ENCODE peak calls at places on chromosomes 7 and 10, in five cellular contexts. One of them, this sample, is unnamed.

GRCh38 chr7:68547181-68547580 is 1051.1 kb upstream of the AUTS2 start:
- DNase-seq in transverse colon: no peak
- DNase-seq in stimulated activated CD8-positive, alpha-beta memory T cell treated with anti-CD3 and anti-CD28 coated beads, Interleukin-4, amount 100 ng/mL, for 1 hour: no peak
- DNase-seq in GM12891: no peak
- DNase-seq in pulmonary artery endothelial cell: no peak
- DNase-seq in this sample: no peak

GRCh38 chr7:140242057-140243031 is 65.6 kb upstream of the KDM7A start:
- DNase-seq in transverse colon: peak; percentile 62
- DNase-seq in stimulated activated CD8-positive, alpha-beta memory T cell treated with anti-CD3 and anti-CD28 coated beads, Interleukin-4, amount 100 ng/mL, for 1 hour: no peak
- DNase-seq in pulmonary artery endothelial cell: no peak
- DNase-seq in GM12891: no peak
- DNase-seq in this sample: peak; percentile 41

GRCh38 chr7:107390921-107391320 is 78.9 kb upstream of the GPR22 start:
- DNase-seq in GM12891: no peak
- DNase-seq in transverse colon: no peak
- DNase-seq in pulmonary artery endothelial cell: no peak
- DNase-seq in stimulated activated CD8-positive, alpha-beta memory T cell treated with anti-CD3 and anti-CD28 coated beads, Interleukin-4, amount 100 ng/mL, for 1 hour: no peak
- DNase-seq in this sample: no peak

GRCh38 chr7:1219516-1219915 is 13.2 kb upstream of the UNCX start:
- DNase-seq in pulmonary artery endothelial cell: no peak
- DNase-seq in GM12891: no peak
- DNase-seq in stimulated activated CD8-positive, alpha-beta memory T cell treated with anti-CD3 and anti-CD28 coated beads, Interleukin-4, amount 100 ng/mL, for 1 hour: no peak
- DNase-seq in transverse colon: no peak
- DNase-seq in this sample: no peak

GRCh38 chr7:148503900-148504487 is 86.6 kb upstream of the C7orf33 start:
- DNase-seq in pulmonary artery endothelial cell: no peak
- DNase-seq in transverse colon: no peak
- DNase-seq in GM12891: no peak
- DNase-seq in stimulated activated CD8-positive, alpha-beta memory T cell treated with anti-CD3 and anti-CD28 coated beads, Interleukin-4, amount 100 ng/mL, for 1 hour: no peak
- DNase-seq in this sample: no peak

GRCh38 chr7:37927739-37928444 is 7.5 kb downstream of the EPDR1 start:
- DNase-seq in pulmonary artery endothelial cell: no peak
- DNase-seq in GM12891: no peak
- DNase-seq in stimulated activated CD8-positive, alpha-beta memory T cell treated with anti-CD3 and anti-CD28 coated beads, Interleukin-4, amount 100 ng/mL, for 1 hour: no peak
- DNase-seq in transverse colon: no peak
- DNase-seq in this sample: no peak

GRCh38 chr10:17684537-17684936 is 40.6 kb downstream of the STAM start:
- DNase-seq in stimulated activated CD8-positive, alpha-beta memory T cell treated with anti-CD3 and anti-CD28 coated beads, Interleukin-4, amount 100 ng/mL, for 1 hour: no peak
- DNase-seq in transverse colon: no peak
- DNase-seq in pulmonary artery endothelial cell: no peak
- DNase-seq in GM12891: no peak
- DNase-seq in this sample: no peak

GRCh38 chr7:96397936-96398596 is 76.2 kb upstream of the SLC25A13 start:
- DNase-seq in transverse colon: no peak
- DNase-seq in pulmonary artery endothelial cell: no peak
- DNase-seq in GM12891: no peak
- DNase-seq in stimulated activated CD8-positive, alpha-beta memory T cell treated with anti-CD3 and anti-CD28 coated beads, Interleukin-4, amount 100 ng/mL, for 1 hour: no peak
- DNase-seq in this sample: no peak

GRCh38 chr10:70458329-70459060 is 17.0 kb upstream of the NODAL start:
- DNase-seq in GM12891: no peak
- DNase-seq in pulmonary artery endothelial cell: peak; percentile 24
- DNase-seq in transverse colon: peak; percentile 67
- DNase-seq in stimulated activated CD8-positive, alpha-beta memory T cell treated with anti-CD3 and anti-CD28 coated beads, Interleukin-4, amount 100 ng/mL, for 1 hour: no peak
- DNase-seq in this sample: peak; percentile 89

GRCh38 chr10:7915923-7916322 is 97.6 kb downstream of the TAF3 start:
- DNase-seq in pulmonary artery endothelial cell: no peak
- DNase-seq in GM12891: no peak
- DNase-seq in stimulated activated CD8-positive, alpha-beta memory T cell treated with anti-CD3 and anti-CD28 coated beads, Interleukin-4, amount 100 ng/mL, for 1 hour: no peak
- DNase-seq in transverse colon: no peak
- DNase-seq in this sample: no peak

GRCh38 chr7:97004237-97004930 is 969 bp upstream of the DLX6 start:
- DNase-seq in GM12891: no peak
- DNase-seq in stimulated activated CD8-positive, alpha-beta memory T cell treated with anti-CD3 and anti-CD28 coated beads, Interleukin-4, amount 100 ng/mL, for 1 hour: no peak
- DNase-seq in transverse colon: no peak
- DNase-seq in pulmonary artery endothelial cell: no peak
- DNase-seq in this sample: no peak

GRCh38 chr7:47501406-47501805 is 80.5 kb downstream of the TNS3 start:
- DNase-seq in stimulated activated CD8-positive, alpha-beta memory T cell treated with anti-CD3 and anti-CD28 coated beads, Interleukin-4, amount 100 ng/mL, for 1 hour: no peak
- DNase-seq in GM12891: no peak
- DNase-seq in pulmonary artery endothelial cell: no peak
- DNase-seq in transverse colon: no peak
- DNase-seq in this sample: no peak

GRCh38 chr7:76202666-76203030 is 952 bp downstream of the SRRM3 start:
- DNase-seq in pulmonary artery endothelial cell: no peak
- DNase-seq in stimulated activated CD8-positive, alpha-beta memory T cell treated with anti-CD3 and anti-CD28 coated beads, Interleukin-4, amount 100 ng/mL, for 1 hour: no peak
- DNase-seq in transverse colon: no peak
- DNase-seq in GM12891: no peak
- DNase-seq in this sample: no peak

GRCh38 chr10:784759-785538 is 95.5 kb upstream of the DIP2C start:
- DNase-seq in transverse colon: peak; percentile 45
- DNase-seq in stimulated activated CD8-positive, alpha-beta memory T cell treated with anti-CD3 and anti-CD28 coated beads, Interleukin-4, amount 100 ng/mL, for 1 hour: no peak
- DNase-seq in GM12891: no peak
- DNase-seq in pulmonary artery endothelial cell: no peak
- DNase-seq in this sample: peak; percentile 73

GRCh38 chr10:131811239-131812011 is 89.4 kb upstream of the PPP2R2D start:
- DNase-seq in transverse colon: no peak
- DNase-seq in stimulated activated CD8-positive, alpha-beta memory T cell treated with anti-CD3 and anti-CD28 coated beads, Interleukin-4, amount 100 ng/mL, for 1 hour: no peak
- DNase-seq in pulmonary artery endothelial cell: no peak
- DNase-seq in GM12891: no peak
- DNase-seq in this sample: no peak

GRCh38 chr7:73427902-73428696 is 5.5 kb upstream of the FZD9 start:
- DNase-seq in pulmonary artery endothelial cell: no peak
- DNase-seq in transverse colon: no peak
- DNase-seq in stimulated activated CD8-positive, alpha-beta memory T cell treated with anti-CD3 and anti-CD28 coated beads, Interleukin-4, amount 100 ng/mL, for 1 hour: no peak
- DNase-seq in GM12891: no peak
- DNase-seq in this sample: no peak

GRCh38 chr7:47038621-47039020 is 543.3 kb downstream of the TNS3 start:
- DNase-seq in stimulated activated CD8-positive, alpha-beta memory T cell treated with anti-CD3 and anti-CD28 coated beads, Interleukin-4, amount 100 ng/mL, for 1 hour: no peak
- DNase-seq in transverse colon: no peak
- DNase-seq in GM12891: no peak
- DNase-seq in pulmonary artery endothelial cell: no peak
- DNase-seq in this sample: no peak

GRCh38 chr10:80529604-80530003 is 8.1 kb upstream of the SH2D4B start:
- DNase-seq in transverse colon: no peak
- DNase-seq in GM12891: no peak
- DNase-seq in pulmonary artery endothelial cell: no peak
- DNase-seq in stimulated activated CD8-positive, alpha-beta memory T cell treated with anti-CD3 and anti-CD28 coated beads, Interleukin-4, amount 100 ng/mL, for 1 hour: peak; percentile 15
- DNase-seq in this sample: no peak

GRCh38 chr10:124387078-124387874 is 31.4 kb downstream of the OAT start:
- DNase-seq in GM12891: no peak
- DNase-seq in transverse colon: no peak
- DNase-seq in pulmonary artery endothelial cell: no peak
- DNase-seq in stimulated activated CD8-positive, alpha-beta memory T cell treated with anti-CD3 and anti-CD28 coated beads, Interleukin-4, amount 100 ng/mL, for 1 hour: no peak
- DNase-seq in this sample: no peak

GRCh38 chr10:69073731-69074130 is 14.2 kb upstream of the SRGN start:
- DNase-seq in stimulated activated CD8-positive, alpha-beta memory T cell treated with anti-CD3 and anti-CD28 coated beads, Interleukin-4, amount 100 ng/mL, for 1 hour: no peak
- DNase-seq in GM12891: no peak
- DNase-seq in pulmonary artery endothelial cell: no peak
- DNase-seq in transverse colon: no peak
- DNase-seq in this sample: no peak

GRCh38 chr10:18713077-18713476 is 53.8 kb downstream of the ARL5B start:
- DNase-seq in pulmonary artery endothelial cell: no peak
- DNase-seq in stimulated activated CD8-positive, alpha-beta memory T cell treated with anti-CD3 and anti-CD28 coated beads, Interleukin-4, amount 100 ng/mL, for 1 hour: no peak
- DNase-seq in transverse colon: no peak
- DNase-seq in GM12891: no peak
- DNase-seq in this sample: no peak

GRCh38 chr7:128869138-128869943 is 6.7 kb downstream of the ATP6V1F start:
- DNase-seq in GM12891: peak; percentile 74
- DNase-seq in stimulated activated CD8-positive, alpha-beta memory T cell treated with anti-CD3 and anti-CD28 coated beads, Interleukin-4, amount 100 ng/mL, for 1 hour: peak; percentile 9
- DNase-seq in pulmonary artery endothelial cell: no peak
- DNase-seq in transverse colon: peak; percentile 74
- DNase-seq in this sample: peak; percentile 67

GRCh38 chr10:101887762-101888161 is 44.2 kb upstream of the KCNIP2 start:
- DNase-seq in stimulated activated CD8-positive, alpha-beta memory T cell treated with anti-CD3 and anti-CD28 coated beads, Interleukin-4, amount 100 ng/mL, for 1 hour: no peak
- DNase-seq in transverse colon: no peak
- DNase-seq in pulmonary artery endothelial cell: no peak
- DNase-seq in GM12891: no peak
- DNase-seq in this sample: no peak

GRCh38 chr7:157584420-157584819 is 247.6 kb downstream of the DNAJB6 start:
- DNase-seq in GM12891: no peak
- DNase-seq in transverse colon: no peak
- DNase-seq in pulmonary artery endothelial cell: no peak
- DNase-seq in stimulated activated CD8-positive, alpha-beta memory T cell treated with anti-CD3 and anti-CD28 coated beads, Interleukin-4, amount 100 ng/mL, for 1 hour: no peak
- DNase-seq in this sample: no peak

GRCh38 chr10:132162021-132162531 is 24.7 kb upstream of the DPYSL4 start:
- DNase-seq in pulmonary artery endothelial cell: no peak
- DNase-seq in stimulated activated CD8-positive, alpha-beta memory T cell treated with anti-CD3 and anti-CD28 coated beads, Interleukin-4, amount 100 ng/mL, for 1 hour: no peak
- DNase-seq in GM12891: no peak
- DNase-seq in transverse colon: no peak
- DNase-seq in this sample: no peak

GRCh38 chr10:21021843-21022594 is 124.9 kb upstream of the NEBL start:
- DNase-seq in GM12891: no peak
- DNase-seq in stimulated activated CD8-positive, alpha-beta memory T cell treated with anti-CD3 and anti-CD28 coated beads, Interleukin-4, amount 100 ng/mL, for 1 hour: no peak
- DNase-seq in transverse colon: no peak
- DNase-seq in pulmonary artery endothelial cell: no peak
- DNase-seq in this sample: no peak

GRCh38 chr10:3192856-3193635 is 20.5 kb upstream of the PITRM1 start:
- DNase-seq in pulmonary artery endothelial cell: no peak
- DNase-seq in stimulated activated CD8-positive, alpha-beta memory T cell treated with anti-CD3 and anti-CD28 coated beads, Interleukin-4, amount 100 ng/mL, for 1 hour: no peak
- DNase-seq in transverse colon: peak; percentile 61
- DNase-seq in GM12891: peak; percentile 48
- DNase-seq in this sample: peak; percentile 72

This sample was measured in body of pancreas.